ENCODE peak calls at places on chromosomes 1 and 21, in eight cellular contexts. N is NCI-H774, U is left colon, V is mesothelial cell of epicardium, G is mucosa of descending colon, H is GM13977, A is epithelial cell of esophagus, D is NCI-H146. X is an unnamed sample.

GRCh38 chr1:201842472-201843020 is 13.6 kb downstream of the IPO9 start:
- DNase-seq in H (no peak), N (no peak), D (no peak), V (no peak), A (no peak), G (no peak), U (no peak), X (no peak)

GRCh38 chr1:18954270-18955071 is 2.0 kb downstream of the IFFO2 start:
- DNase-seq in D (no peak), A (no peak), N (no peak), G (no peak), V (no peak), H (no peak), U (no peak), X (peak)

GRCh38 chr1:217133958-217134856 is 411.0 kb upstream of the ESRRG start:
- DNase-seq in A (peak), G (no peak), N (no peak), D (no peak), V (no peak), U (no peak), H (no peak), X (no peak)

GRCh38 chr1:42334240-42335049 is 590 bp downstream of the FOXJ3 start:
- DNase-seq in G (peak), A (peak), N (peak), D (peak), H (peak), U (peak), V (no peak), X (no peak)

GRCh38 chr21:42063206-42063577 is 7.9 kb upstream of the UMODL1 start:
- DNase-seq in A (no peak), D (peak), N (peak), G (peak), V (no peak), U (peak), H (no peak), X (no peak)

GRCh38 chr1:236806634-236807033 is 11.5 kb downstream of the MTR start:
- DNase-seq in H (no peak), D (no peak), V (no peak), U (no peak), G (no peak), A (no peak), N (no peak), X (no peak)

GRCh38 chr1:161209790-161210409 is 5.2 kb upstream of the FCER1G start:
- DNase-seq in D (peak), A (peak), H (peak), V (peak), N (peak), G (peak), U (peak), X (peak)

GRCh38 chr21:34792504-34793089 is 123.8 kb downstream of the CLIC6 start:
- DNase-seq in N (no peak), D (no peak), V (no peak), H (no peak), U (no peak), G (no peak), A (no peak), X (no peak)

GRCh38 chr1:177864530-177865305 is 105.1 kb downstream of the SEC16B start:
- DNase-seq in G (no peak), U (no peak), D (no peak), H (no peak), V (no peak), A (no peak), N (no peak), X (no peak)

GRCh38 chr1:78716186-78716585 is 66.6 kb downstream of the IFI44 start:
- DNase-seq in U (no peak), A (no peak), D (no peak), V (no peak), N (no peak), H (no peak), G (no peak), X (peak)

GRCh38 chr21:36487641-36488307 is 7.9 kb upstream of the CLDN14 start:
- DNase-seq in G (peak), D (no peak), A (peak), U (peak), H (no peak), V (no peak), N (peak), X (no peak)

GRCh38 chr1:169550294-169550693 is 36.0 kb downstream of the F5 start:
- DNase-seq in G (no peak), U (no peak), V (no peak), H (peak), D (peak), A (peak), N (peak), X (peak)

GRCh38 chr1:230382060-230382491 is 44.1 kb downstream of the PGBD5 start:
- DNase-seq in V (no peak), D (no peak), N (no peak), U (no peak), A (no peak), G (no peak), H (no peak), X (peak)

GRCh38 chr21:36030581-36031189 is 29.6 kb downstream of the SETD4 start:
- DNase-seq in U (no peak), V (no peak), N (no peak), D (no peak), H (no peak), G (no peak), A (no peak), X (no peak)

GRCh38 chr1:61337981-61338848 is 255.9 kb downstream of the NFIA start:
- DNase-seq in H (no peak), N (peak), A (peak), V (peak), D (peak), G (peak), U (peak), X (peak)

X was measured in renal cortical epithelial cell.